ENCODE peak calls at places on chromosomes 7 and 10, in ten cellular contexts. Y, T, V, W, I, F, L, Q, U and J are unnamed samples.

GRCh38 chr7:105387621-105388372 is 924 bp downstream of the SRPK2 start:
- DNase-seq in Y (no peak), T (peak; percentile 65), V (peak; percentile 67), W (peak; percentile 70), I (peak; percentile 86), F (no peak), L (peak; percentile 73), Q (peak; percentile 59), U (peak; percentile 55), J (peak; percentile 83)

GRCh38 chr10:114024876-114025609 is 18.6 kb upstream of the ADRB1 start:
- DNase-seq in Y (no peak), T (no peak), V (no peak), W (peak; percentile 29), I (no peak), F (no peak), L (no peak), Q (peak; percentile 93), U (no peak), J (no peak)

GRCh38 chr7:158740657-158741293 is 36.2 kb upstream of the NCAPG2 start:
- DNase-seq in Y (no peak), T (peak; percentile 80), V (no peak), W (peak; percentile 84), I (no peak), F (peak; percentile 46), L (no peak), Q (no peak), U (no peak), J (no peak)

GRCh38 chr7:141663081-141663510 is 38.9 kb downstream of the DENND11 start:
- DNase-seq in Y (no peak), T (no peak), V (no peak), W (no peak), I (no peak), F (no peak), L (no peak), Q (no peak), U (no peak), J (no peak)

GRCh38 chr7:134315679-134316538 is 821 bp downstream of the SLC35B4 start:
- DNase-seq in Y (no peak), T (no peak), V (no peak), W (peak; percentile 67), I (no peak), F (no peak), L (no peak), Q (no peak), U (no peak), J (no peak)

GRCh38 chr10:71835671-71836593 is 15.1 kb downstream of the PSAP start:
- DNase-seq in Y (peak; percentile 32), T (peak; percentile 45), V (peak; percentile 58), W (peak; percentile 98), I (no peak), F (peak; percentile 90), L (peak; percentile 81), Q (peak; percentile 98), U (no peak), J (no peak)

GRCh38 chr7:29408841-29409243 is 154.8 kb upstream of the PRR15 start:
- DNase-seq in Y (no peak), T (peak; percentile 53), V (no peak), W (peak; percentile 89), I (no peak), F (peak; percentile 64), L (no peak), Q (peak; percentile 60), U (peak; percentile 25), J (no peak)

GRCh38 chr10:106310596-106310995 is 853.9 kb downstream of the SORCS1 start:
- DNase-seq in Y (no peak), T (no peak), V (no peak), W (no peak), I (no peak), F (no peak), L (no peak), Q (no peak), U (no peak), J (no peak)

GRCh38 chr10:132994371-132994796 is 52.0 kb upstream of the CFAP46 start:
- DNase-seq in Y (no peak), T (no peak), V (no peak), W (peak; percentile 76), I (no peak), F (no peak), L (peak; percentile 52), Q (no peak), U (no peak), J (peak; percentile 44)

GRCh38 chr7:29940199-29940598 is 49.4 kb downstream of the SCRN1 start:
- DNase-seq in Y (no peak), T (no peak), V (no peak), W (peak; percentile 22), I (no peak), F (no peak), L (no peak), Q (no peak), U (no peak), J (no peak)

GRCh38 chr7:103487419-103487818 is 41.4 kb upstream of the SLC26A5 start:
- DNase-seq in Y (no peak), T (no peak), V (no peak), W (no peak), I (no peak), F (no peak), L (no peak), Q (no peak), U (no peak), J (no peak)

GRCh38 chr10:129758180-129758579 is 205.9 kb downstream of the EBF3 start:
- DNase-seq in Y (no peak), T (no peak), V (no peak), W (no peak), I (no peak), F (no peak), L (no peak), Q (no peak), U (no peak), J (peak; percentile 31)

GRCh38 chr10:117503170-117503885 is 39.2 kb upstream of the EMX2 start:
- DNase-seq in Y (no peak), T (no peak), V (no peak), W (peak; percentile 77), I (peak; percentile 70), F (no peak), L (no peak), Q (peak; percentile 44), U (no peak), J (no peak)

GRCh38 chr7:21507627-21508343 is 35.1 kb upstream of the DNAH11 start:
- DNase-seq in Y (no peak), T (no peak), V (no peak), W (peak; percentile 54), I (no peak), F (peak; percentile 3), L (no peak), Q (peak; percentile 17), U (no peak), J (no peak)

GRCh38 chr10:97564776-97565175 is 7.8 kb upstream of the ANKRD2 start:
- DNase-seq in Y (no peak), T (no peak), V (no peak), W (no peak), I (no peak), F (no peak), L (no peak), Q (no peak), U (no peak), J (no peak)

GRCh38 chr7:83852136-83852535 is 203.2 kb upstream of the SEMA3E start:
- DNase-seq in Y (no peak), T (no peak), V (no peak), W (no peak), I (no peak), F (no peak), L (no peak), Q (no peak), U (no peak), J (no peak)

GRCh38 chr10:680146-680545 is 9.3 kb downstream of the DIP2C start:
- DNase-seq in Y (no peak), T (no peak), V (peak; percentile 59), W (no peak), I (peak; percentile 48), F (no peak), L (no peak), Q (no peak), U (no peak), J (no peak)

GRCh38 chr7:131071786-131072504 is 255.7 kb upstream of the MKLN1 start:
- DNase-seq in Y (no peak), T (peak; percentile 48), V (no peak), W (peak; percentile 70), I (no peak), F (no peak), L (no peak), Q (peak; percentile 51), U (no peak), J (no peak)

GRCh38 chr7:131074585-131074984 is 253.1 kb upstream of the MKLN1 start:
- DNase-seq in Y (no peak), T (no peak), V (no peak), W (no peak), I (no peak), F (no peak), L (no peak), Q (no peak), U (no peak), J (no peak)

GRCh38 chr7:131075406-131075805 is 252.3 kb upstream of the MKLN1 start:
- DNase-seq in Y (no peak), T (no peak), V (no peak), W (no peak), I (no peak), F (no peak), L (no peak), Q (no peak), U (no peak), J (no peak)

GRCh38 chr7:131074043-131074442 is 253.6 kb upstream of the MKLN1 start:
- DNase-seq in Y (no peak), T (no peak), V (no peak), W (no peak), I (no peak), F (no peak), L (no peak), Q (no peak), U (no peak), J (no peak)

GRCh38 chr7:131072505-131073091 is 255.1 kb upstream of the MKLN1 start:
- DNase-seq in Y (no peak), T (no peak), V (no peak), W (peak; percentile 56), I (no peak), F (no peak), L (no peak), Q (peak; percentile 21), U (no peak), J (no peak)
- H3K4me3 ChIP-seq in Y (no peak overlapping the region), T (no peak overlapping the region), V (peak overlapping the region; percentile 37), W (peak overlapping the region; percentile 51), I (no peak overlapping the region), F (no peak overlapping the region), L (peak overlapping the region; percentile 39), Q (peak overlapping the region; percentile 22), U (no peak overlapping the region), J (no peak overlapping the region)

GRCh38 chr10:124415210-124415609 is 3.5 kb downstream of the OAT start:
- DNase-seq in Y (no peak), T (no peak), V (no peak), W (no peak), I (no peak), F (no peak), L (no peak), Q (no peak), U (no peak), J (no peak)
- H3K4me3 ChIP-seq in Y (no peak overlapping the region), T (no peak overlapping the region), V (no peak overlapping the region), W (no peak overlapping the region), I (no peak overlapping the region), F (no peak overlapping the region), L (no peak overlapping the region), Q (no peak overlapping the region), U (no peak overlapping the region), J (no peak overlapping the region)

GRCh38 chr10:75254739-75255138 is 19.0 kb upstream of the COMTD1 start:
- DNase-seq in Y (no peak), T (no peak), V (no peak), W (no peak), I (no peak), F (no peak), L (no peak), Q (no peak), U (no peak), J (no peak)
- H3K4me3 ChIP-seq in Y (no peak overlapping the region), T (no peak overlapping the region), V (no peak overlapping the region), W (no peak overlapping the region), I (no peak overlapping the region), F (no peak overlapping the region), L (no peak overlapping the region), Q (no peak overlapping the region), U (no peak overlapping the region), J (no peak overlapping the region)

GRCh38 chr10:43930243-43930642 is 281.6 kb upstream of the ZNF32 start:
- DNase-seq in Y (no peak), T (no peak), V (no peak), W (no peak), I (no peak), F (no peak), L (no peak), Q (no peak), U (no peak), J (no peak)
- H3K4me3 ChIP-seq in Y (no peak overlapping the region), T (no peak overlapping the region), V (no peak overlapping the region), W (no peak overlapping the region), I (no peak overlapping the region), F (no peak overlapping the region), L (no peak overlapping the region), Q (no peak overlapping the region), U (no peak overlapping the region), J (no peak overlapping the region)